ENCODE peak calls at places on chromosomes 6 and 20, in nine cellular contexts. Z, B, I, E, W, U, M, N and K are unnamed samples. For H3K4me1, the result is how much of the 10 kb centered on the place peaks cover.

GRCh38 chr6:99590728-99591672 is 15.6 kb upstream of the PRDM13 start:
- DNase-seq in Z (no peak), B (no peak), I (no peak), E (no peak), W (no peak), U (no peak), M (no peak), N (peak), K (no peak)

GRCh38 chr20:40561187-40561586 is 127.8 kb downstream of the MAFB start:
- DNase-seq in Z (no peak), B (no peak), I (no peak), E (no peak), W (no peak), U (no peak), M (no peak), N (no peak), K (no peak)

GRCh38 chr6:56714982-56715456 is 72.3 kb upstream of the DST start:
- DNase-seq in Z (no peak), B (peak), I (peak), E (no peak), W (no peak), U (no peak), M (no peak), N (no peak), K (peak)

GRCh38 chr6:92263864-92264263 is 1155.5 kb downstream of the EPHA7 start:
- DNase-seq in Z (no peak), B (no peak), I (no peak), E (no peak), W (no peak), U (no peak), M (no peak), N (no peak), K (no peak)

GRCh38 chr6:97215157-97215769 is 67.8 kb downstream of the MMS22L start:
- DNase-seq in Z (peak), B (peak), I (no peak), E (no peak), W (peak), U (no peak), M (no peak), N (peak), K (peak)

GRCh38 chr20:44496976-44497375 is 21.3 kb downstream of the TTPAL start:
- DNase-seq in Z (no peak), B (peak), I (no peak), E (no peak), W (no peak), U (no peak), M (no peak), N (no peak), K (peak)

GRCh38 chr6:17986656-17987575 is 519 bp downstream of the KIF13A start:
- DNase-seq in Z (peak), B (no peak), I (peak), E (peak), W (peak), U (no peak), M (peak), N (peak), K (peak)

GRCh38 chr6:75450903-75451302 is 42.7 kb downstream of the FILIP1 start:
- DNase-seq in Z (no peak), B (no peak), I (no peak), E (no peak), W (no peak), U (no peak), M (no peak), N (no peak), K (no peak)

GRCh38 chr6:27582928-27583725 is 110.2 kb upstream of the ZNF184 start:
- DNase-seq in Z (peak), B (no peak), I (no peak), E (no peak), W (no peak), U (no peak), M (no peak), N (peak), K (peak)

GRCh38 chr6:114247101-114247500 is 95.7 kb downstream of the HS3ST5 start:
- DNase-seq in Z (no peak), B (no peak), I (no peak), E (no peak), W (no peak), U (no peak), M (no peak), N (no peak), K (no peak)

GRCh38 chr6:157535354-157536217 is 154.6 kb downstream of the ZDHHC14 start:
- DNase-seq in Z (no peak), B (peak), I (no peak), E (peak), W (no peak), U (no peak), M (no peak), N (peak), K (peak)

GRCh38 chr20:10074513-10074912 is 39.7 kb downstream of the ANKEF1 start:
- DNase-seq in Z (no peak), B (peak), I (no peak), E (no peak), W (peak), U (no peak), M (no peak), N (peak), K (peak)

GRCh38 chr6:158024566-158025297 is 43.1 kb downstream of the SYNJ2 start:
- DNase-seq in Z (no peak), B (no peak), I (no peak), E (no peak), W (no peak), U (no peak), M (no peak), N (peak), K (peak)

GRCh38 chr6:170229396-170229795 is 61.5 kb downstream of the DLL1 start:
- DNase-seq in Z (no peak), B (no peak), I (no peak), E (no peak), W (no peak), U (no peak), M (peak), N (no peak), K (no peak)

GRCh38 chr6:53483423-53484353 is 61.2 kb downstream of the GCLC start:
- DNase-seq in Z (peak), B (no peak), I (no peak), E (peak), W (peak), U (no peak), M (peak), N (no peak), K (no peak)

GRCh38 chr6:88958842-88959241 is 4.6 kb downstream of the RNGTT start:
- DNase-seq in Z (no peak), B (no peak), I (no peak), E (no peak), W (no peak), U (no peak), M (no peak), N (no peak), K (no peak)

GRCh38 chr20:33211817-33212424 is 5.2 kb upstream of the BPIFA3 start:
- DNase-seq in Z (peak), B (peak), I (peak), E (no peak), W (no peak), U (no peak), M (no peak), N (peak), K (peak)

GRCh38 chr6:122712093-122712863 is 67.2 kb upstream of the FABP7 start:
- DNase-seq in Z (no peak), B (no peak), I (no peak), E (no peak), W (no peak), U (no peak), M (no peak), N (no peak), K (peak)

GRCh38 chr20:8427419-8428065 is 295.5 kb downstream of the PLCB1 start:
- DNase-seq in Z (no peak), B (no peak), I (no peak), E (no peak), W (no peak), U (no peak), M (no peak), N (no peak), K (peak)
- H3K4me1 ChIP-seq in Z (under half), B (under half), I (under half), E (under half), W (under half), U (under half), M (under half), N (under half), K (under half)

DNA sequence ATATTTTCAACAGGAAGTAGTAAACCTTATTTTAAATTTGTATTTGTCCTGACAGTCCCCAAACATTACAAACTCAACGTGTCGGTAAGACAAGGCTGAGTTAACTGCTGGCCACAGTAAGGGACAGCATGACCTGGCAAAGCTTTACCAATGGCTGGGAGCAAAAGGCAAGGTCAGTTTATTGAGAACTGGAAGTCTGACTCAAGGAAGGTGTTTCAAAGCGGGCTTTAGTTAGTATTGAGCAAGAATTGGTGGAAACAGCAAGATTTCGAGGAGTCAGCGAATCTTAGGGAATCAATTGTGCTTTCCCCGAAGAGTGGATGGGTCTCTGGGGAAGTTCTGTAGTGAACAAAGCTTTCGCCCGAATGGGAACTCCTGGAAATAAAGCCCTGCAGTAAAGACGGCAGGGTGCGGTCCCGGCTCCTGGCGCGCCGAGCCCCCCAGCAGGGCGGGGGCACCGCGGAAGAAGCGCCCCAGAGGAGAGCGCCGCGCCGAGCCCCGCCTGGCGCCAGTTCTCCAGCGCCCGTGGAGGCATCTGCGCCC is 803 bp upstream of the GZF1 start:
- DNase-seq in Z (peak), B (no peak), I (no peak), E (peak), W (peak), U (no peak), M (no peak), N (peak), K (peak)
- H3K4me1 ChIP-seq in Z (under half), B (under half), I (under half), E (under half), W (under half), U (under half), M (half or more), N (under half), K (under half)

GRCh38 chr6:42781546-42781810 is 374 bp upstream of the BICRAL start:
- DNase-seq in Z (no peak), B (no peak), I (no peak), E (no peak), W (no peak), U (no peak), M (no peak), N (no peak), K (peak)

GRCh38 chr6:42774201-42774600 is 7.7 kb upstream of the BICRAL start:
- DNase-seq in Z (no peak), B (no peak), I (no peak), E (no peak), W (no peak), U (peak), M (no peak), N (no peak), K (no peak)

GRCh38 chr6:42777126-42777822 is 4.6 kb upstream of the BICRAL start:
- DNase-seq in Z (no peak), B (no peak), I (no peak), E (no peak), W (no peak), U (no peak), M (no peak), N (no peak), K (peak)

GRCh38 chr6:42779521-42779920 is 2.3 kb upstream of the BICRAL start:
- DNase-seq in Z (no peak), B (no peak), I (no peak), E (no peak), W (no peak), U (no peak), M (no peak), N (no peak), K (no peak)

DNA sequence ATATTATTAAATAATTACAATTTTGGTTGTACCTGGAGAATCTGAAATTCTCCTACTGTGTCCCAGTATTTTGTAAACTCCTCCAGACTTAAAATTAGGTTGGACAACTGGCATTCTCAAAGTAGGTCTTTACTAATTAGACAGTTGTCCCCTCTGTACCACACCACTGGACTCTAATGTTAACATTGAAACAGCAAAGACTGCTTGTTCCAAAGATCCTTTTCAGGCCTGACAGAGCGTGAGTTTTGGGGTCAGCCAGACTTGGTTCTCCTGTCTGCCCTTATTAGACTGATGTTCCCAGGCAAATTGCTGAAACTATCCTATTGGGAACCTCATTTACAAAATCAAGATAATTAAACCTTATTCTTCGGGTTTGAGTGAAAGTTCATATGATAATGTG is 3.8 kb upstream of the BICRAL start:
- DNase-seq in Z (no peak), B (no peak), I (no peak), E (no peak), W (no peak), U (no peak), M (no peak), N (no peak), K (no peak)
- H3K4me1 ChIP-seq in Z (under half), B (under half), I (under half), E (under half), W (under half), U (half or more), M (under half), N (under half), K (under half)

GRCh38 chr20:63490416-63490815 is 8.5 kb downstream of the EEF1A2 start:
- DNase-seq in Z (no peak), B (no peak), I (no peak), E (no peak), W (no peak), U (no peak), M (peak), N (no peak), K (no peak)
- H3K4me1 ChIP-seq in Z (under half), B (under half), I (under half), E (under half), W (under half), U (under half), M (under half), N (under half), K (under half)

DNA sequence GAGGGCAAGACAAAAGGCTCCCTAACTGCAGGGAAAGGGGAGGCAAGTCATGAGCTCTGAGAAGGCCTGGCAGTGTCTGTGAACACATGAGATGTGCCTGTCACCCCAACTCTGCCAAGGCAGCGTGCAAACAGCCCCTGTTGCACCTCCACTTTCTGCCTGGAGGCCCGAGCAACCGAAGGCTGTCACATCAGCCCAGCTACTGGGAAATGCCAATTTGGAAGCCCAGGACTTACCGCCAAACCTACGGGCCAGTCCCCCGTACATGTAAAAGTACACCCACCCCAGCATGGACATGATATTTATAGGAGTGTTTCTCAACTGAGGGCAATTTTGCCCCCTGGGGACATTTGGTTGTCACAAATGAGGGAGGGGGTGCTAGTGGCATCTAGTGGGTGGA is 27.3 kb upstream of the RPP40 start:
- DNase-seq in Z (no peak), B (no peak), I (no peak), E (no peak), W (no peak), U (no peak), M (no peak), N (no peak), K (no peak)
- H3K4me1 ChIP-seq in Z (under half), B (under half), I (under half), E (under half), W (under half), U (under half), M (under half), N (under half), K (under half)

DNA sequence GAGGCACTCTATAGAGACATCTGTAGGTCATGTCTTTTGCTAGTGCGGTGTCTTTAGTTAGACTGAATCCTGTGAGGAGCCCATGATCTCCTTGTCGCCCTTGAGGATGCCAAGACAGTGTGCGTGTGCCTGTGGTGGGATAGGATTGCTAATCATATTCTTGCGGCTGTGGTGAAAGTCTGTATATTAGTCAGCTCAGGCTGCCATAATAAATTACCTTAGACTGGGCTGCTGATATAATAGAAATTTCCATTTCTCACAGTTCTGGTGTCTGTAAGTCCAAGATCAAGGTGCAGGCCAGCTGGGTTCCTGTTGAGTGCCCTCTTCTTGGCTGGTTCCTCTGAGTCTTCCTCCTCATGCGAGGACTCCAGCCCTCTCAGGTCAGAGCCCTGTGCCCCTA is 141.2 kb downstream of the JARID2 start:
- DNase-seq in Z (no peak), B (no peak), I (no peak), E (no peak), W (no peak), U (no peak), M (no peak), N (no peak), K (peak)
- H3K4me1 ChIP-seq in Z (under half), B (under half), I (under half), E (under half), W (under half), U (under half), M (half or more), N (under half), K (under half)

GRCh38 chr6:9126845-9127560 is 691.7 kb upstream of the SLC35B3 start:
- DNase-seq in Z (no peak), B (peak), I (no peak), E (no peak), W (no peak), U (no peak), M (no peak), N (peak), K (peak)
- H3K4me1 ChIP-seq in Z (under half), B (under half), I (under half), E (under half), W (under half), U (under half), M (under half), N (under half), K (under half)

GRCh38 chr20:63696311-63696627 is 183 bp upstream of the TNFRSF6B start:
- DNase-seq in Z (no peak), B (peak), I (no peak), E (no peak), W (no peak), U (peak), M (peak), N (peak), K (no peak)

GRCh38 chr20:63697357-63697867 is 960 bp downstream of the TNFRSF6B start:
- DNase-seq in Z (no peak), B (no peak), I (no peak), E (peak), W (no peak), U (no peak), M (no peak), N (no peak), K (no peak)

GRCh38 chr20:63697868-63698545 is 1.6 kb downstream of the TNFRSF6B start:
- DNase-seq in Z (no peak), B (no peak), I (no peak), E (no peak), W (no peak), U (no peak), M (no peak), N (no peak), K (no peak)

GRCh38 chr20:63695419-63696310 is 787 bp upstream of the TNFRSF6B start:
- DNase-seq in Z (no peak), B (no peak), I (no peak), E (peak), W (no peak), U (no peak), M (peak), N (no peak), K (no peak)

DNA sequence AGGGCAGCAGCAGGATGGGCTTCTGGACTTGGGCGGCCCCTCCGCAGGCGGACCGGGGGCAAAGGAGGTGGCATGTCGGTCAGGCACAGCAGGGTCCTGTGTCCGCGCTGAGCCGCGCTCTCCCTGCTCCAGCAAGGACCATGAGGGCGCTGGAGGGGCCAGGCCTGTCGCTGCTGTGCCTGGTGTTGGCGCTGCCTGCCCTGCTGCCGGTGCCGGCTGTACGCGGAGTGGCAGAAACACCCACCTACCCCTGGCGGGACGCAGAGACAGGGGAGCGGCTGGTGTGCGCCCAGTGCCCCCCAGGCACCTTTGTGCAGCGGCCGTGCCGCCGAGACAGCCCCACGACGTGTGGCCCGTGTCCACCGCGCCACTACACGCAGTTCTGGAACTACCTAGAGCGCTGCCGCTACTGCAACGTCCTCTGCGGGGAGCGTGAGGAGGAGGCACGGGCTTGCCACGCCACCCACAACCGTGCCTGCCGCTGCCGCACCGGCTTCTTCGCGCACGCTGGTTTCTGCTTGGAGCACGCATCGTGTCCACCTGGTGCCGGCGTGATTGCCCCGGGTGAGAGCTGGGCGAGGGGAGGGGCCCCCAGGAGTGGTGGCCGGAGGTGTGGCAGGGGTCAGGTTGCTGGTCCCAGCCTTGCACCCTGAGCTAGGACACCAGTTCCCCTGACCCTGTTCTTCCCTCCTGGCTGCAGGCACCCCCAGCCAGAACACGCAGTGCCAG is at the start of gene TNFRSF6B:
- DNase-seq in Z (no peak), B (no peak), I (no peak), E (no peak), W (no peak), U (no peak), M (peak), N (no peak), K (no peak)
- H3K4me1 ChIP-seq in Z (under half), B (under half), I (under half), E (under half), W (under half), U (under half), M (half or more), N (under half), K (under half)